ENCODE peak calls at places on chromosomes 4 and X, in six cellular contexts. T is stimulated activated CD4-positive, alpha-beta T cell treated with anti-CD3 and anti-CD28 coated beads, Interleukin-15, amount 100 ng/mL, for 1 hour; J is GM23248; X is choroid plexus epithelial cell; I is RWPE1; M is fibroblast of pulmonary artery. V is an unnamed sample.

GRCh38 chrX:48864210-48864609 is 28.8 kb upstream of the PCSK1N start:
- DNase-seq in T (no peak), J (peak), X (peak), I (no peak), M (peak), V (no peak)

GRCh38 chr4:123317211-123317610 is 79.4 kb upstream of the SPRY1 start:
- DNase-seq in T (no peak), J (no peak), X (no peak), I (no peak), M (no peak), V (no peak)

GRCh38 chr4:78528327-78528726 is 23.2 kb upstream of the ANXA3 start:
- DNase-seq in T (no peak), J (peak), X (peak), I (no peak), M (no peak), V (no peak)

GRCh38 chr4:73315091-73315490 is 56.5 kb upstream of the ANKRD17 start:
- DNase-seq in T (no peak), J (peak), X (peak), I (no peak), M (peak), V (no peak)

GRCh38 chrX:28586291-28586690 is 955 bp upstream of the IL1RAPL1 start:
- DNase-seq in T (no peak), J (no peak), X (peak), I (no peak), M (peak), V (no peak)

GRCh38 chr4:153522800-153523089 is 56.6 kb downstream of the TMEM131L start:
- DNase-seq in T (no peak), J (no peak), X (no peak), I (no peak), M (no peak), V (no peak)

GRCh38 chrX:134542485-134542884 is 82.5 kb downstream of the HPRT1 start:
- DNase-seq in T (no peak), J (peak), X (peak), I (peak), M (peak), V (no peak)

GRCh38 chr4:112775801-112776200 is 138.9 kb downstream of the LARP7 start:
- DNase-seq in T (no peak), J (no peak), X (no peak), I (peak), M (no peak), V (no peak)

GRCh38 chr4:2898001-2898400 is 54.4 kb downstream of the ADD1 start:
- DNase-seq in T (no peak), J (no peak), X (no peak), I (no peak), M (peak), V (no peak)

GRCh38 chr4:6417516-6417915 is 54.9 kb downstream of the PPP2R2C start:
- DNase-seq in T (no peak), J (no peak), X (no peak), I (no peak), M (no peak), V (no peak)

GRCh38 chr4:121272526-121272925 is 108.3 kb downstream of the QRFPR start:
- DNase-seq in T (no peak), J (peak), X (peak), I (peak), M (peak), V (no peak)

GRCh38 chr4:88939697-88940096 is 117.3 kb downstream of the FAM13A start:
- DNase-seq in T (no peak), J (peak), X (peak), I (no peak), M (peak), V (no peak)

GRCh38 chrX:65674351-65674893 is 7.0 kb downstream of the MSN start:
- DNase-seq in T (no peak), J (peak), X (no peak), I (no peak), M (no peak), V (no peak)

GRCh38 chr4:4849524-4850193 is 9.8 kb upstream of the MSX1 start:
- DNase-seq in T (no peak), J (no peak), X (no peak), I (no peak), M (no peak), V (no peak)

GRCh38 chrX:100874240-100874798 is at the start of gene NOX1:
- DNase-seq in T (no peak), J (no peak), X (peak), I (no peak), M (no peak), V (no peak)

GRCh38 chrX:29652484-29652883 is 562.9 kb upstream of the MAGEB2 start:
- DNase-seq in T (no peak), J (peak), X (peak), I (no peak), M (peak), V (no peak)

V was measured in NCI-H187 treated with DMSO at 0.1 percent for 48 hours.